ENCODE peak calls at places on chromosomes 1 and 21, in six cellular contexts. One of them, this sample, is unnamed.
A peak's percentile ranks its signal among the peaks of the same experiment; 100 is the strongest.

GRCh38 chr1:171221665-171222591 is 26.4 kb upstream of the FMO1 start:
- DNase-seq in fibroblast of pulmonary artery: no peak
- DNase-seq in PC-9: no peak
- DNase-seq in cardiac fibroblast: peak; percentile 33
- DNase-seq in PC-3: peak; percentile 31
- DNase-seq in foreskin fibroblast: no peak
- DNase-seq in this sample: peak; percentile 22

GRCh38 chr1:7555391-7556185 is 215.5 kb upstream of the VAMP3 start:
- DNase-seq in fibroblast of pulmonary artery: no peak
- DNase-seq in cardiac fibroblast: no peak
- DNase-seq in PC-9: peak; percentile 58
- DNase-seq in foreskin fibroblast: no peak
- DNase-seq in PC-3: no peak
- DNase-seq in this sample: no peak

GRCh38 chr1:1298861-1299685 is 8.7 kb downstream of the ACAP3 start:
- DNase-seq in PC-9: no peak
- DNase-seq in cardiac fibroblast: peak; percentile 22
- DNase-seq in foreskin fibroblast: no peak
- DNase-seq in PC-3: no peak
- DNase-seq in fibroblast of pulmonary artery: no peak
- DNase-seq in this sample: no peak

GRCh38 chr21:31173881-31174555 is 135.7 kb upstream of the KRTAP19-8 start:
- DNase-seq in foreskin fibroblast: peak; percentile 21
- DNase-seq in fibroblast of pulmonary artery: no peak
- DNase-seq in PC-3: no peak
- DNase-seq in cardiac fibroblast: peak; percentile 33
- DNase-seq in PC-9: no peak
- DNase-seq in this sample: peak; percentile 29

GRCh38 chr1:14110040-14110439 is 410.1 kb downstream of the PRDM2 start:
- DNase-seq in cardiac fibroblast: no peak
- DNase-seq in fibroblast of pulmonary artery: no peak
- DNase-seq in PC-9: no peak
- DNase-seq in foreskin fibroblast: no peak
- DNase-seq in PC-3: no peak
- DNase-seq in this sample: peak; percentile 3

GRCh38 chr1:22080184-22080583 is 27.7 kb downstream of the CDC42 start:
- DNase-seq in PC-3: no peak
- DNase-seq in PC-9: no peak
- DNase-seq in cardiac fibroblast: no peak
- DNase-seq in foreskin fibroblast: no peak
- DNase-seq in fibroblast of pulmonary artery: no peak
- DNase-seq in this sample: no peak

GRCh38 chr1:89721351-89721750 is 88.4 kb downstream of the LRRC8C start:
- DNase-seq in PC-3: peak; percentile 69
- DNase-seq in PC-9: no peak
- DNase-seq in foreskin fibroblast: peak; percentile 41
- DNase-seq in cardiac fibroblast: peak; percentile 67
- DNase-seq in fibroblast of pulmonary artery: peak; percentile 64
- DNase-seq in this sample: peak; percentile 26

GRCh38 chr1:229258031-229258850 is 12.7 kb upstream of the RAB4A start:
- DNase-seq in fibroblast of pulmonary artery: peak; percentile 82
- DNase-seq in foreskin fibroblast: peak; percentile 60
- DNase-seq in cardiac fibroblast: peak; percentile 82
- DNase-seq in PC-9: peak; percentile 55
- DNase-seq in PC-3: peak; percentile 85
- DNase-seq in this sample: peak; percentile 66

GRCh38 chr1:112687785-112688496 is 13.5 kb downstream of the MOV10 start:
- DNase-seq in fibroblast of pulmonary artery: no peak
- DNase-seq in PC-3: no peak
- DNase-seq in cardiac fibroblast: no peak
- DNase-seq in PC-9: no peak
- DNase-seq in foreskin fibroblast: no peak
- DNase-seq in this sample: no peak

GRCh38 chr1:175933801-175934200 is 190.4 kb upstream of the TNR start:
- DNase-seq in fibroblast of pulmonary artery: peak; percentile 10
- DNase-seq in PC-9: no peak
- DNase-seq in foreskin fibroblast: no peak
- DNase-seq in cardiac fibroblast: peak; percentile 25
- DNase-seq in PC-3: peak; percentile 4
- DNase-seq in this sample: peak; percentile 73

GRCh38 chr1:248860007-248860406 is 1.1 kb upstream of the ZNF692 start:
- DNase-seq in PC-3: no peak
- DNase-seq in fibroblast of pulmonary artery: no peak
- DNase-seq in cardiac fibroblast: no peak
- DNase-seq in PC-9: no peak
- DNase-seq in foreskin fibroblast: no peak
- DNase-seq in this sample: no peak
- H3K4me3 ChIP-seq in PC-3: no peak overlapping the region
- H3K4me3 ChIP-seq in fibroblast of pulmonary artery: no peak overlapping the region
- H3K4me3 ChIP-seq in cardiac fibroblast: no peak overlapping the region
- H3K4me3 ChIP-seq in PC-9: no peak overlapping the region
- H3K4me3 ChIP-seq in foreskin fibroblast: no peak overlapping the region
- H3K4me3 ChIP-seq in this sample: no peak overlapping the region

GRCh38 chr1:2466834-2467554 is 9.1 kb upstream of the PLCH2 start:
- DNase-seq in cardiac fibroblast: no peak
- DNase-seq in fibroblast of pulmonary artery: no peak
- DNase-seq in PC-3: no peak
- DNase-seq in PC-9: no peak
- DNase-seq in foreskin fibroblast: no peak
- DNase-seq in this sample: no peak
- H3K4me3 ChIP-seq in cardiac fibroblast: no peak overlapping the region
- H3K4me3 ChIP-seq in fibroblast of pulmonary artery: no peak overlapping the region
- H3K4me3 ChIP-seq in PC-3: no peak overlapping the region
- H3K4me3 ChIP-seq in PC-9: no peak overlapping the region
- H3K4me3 ChIP-seq in foreskin fibroblast: no peak overlapping the region
- H3K4me3 ChIP-seq in this sample: no peak overlapping the region

DNA sequence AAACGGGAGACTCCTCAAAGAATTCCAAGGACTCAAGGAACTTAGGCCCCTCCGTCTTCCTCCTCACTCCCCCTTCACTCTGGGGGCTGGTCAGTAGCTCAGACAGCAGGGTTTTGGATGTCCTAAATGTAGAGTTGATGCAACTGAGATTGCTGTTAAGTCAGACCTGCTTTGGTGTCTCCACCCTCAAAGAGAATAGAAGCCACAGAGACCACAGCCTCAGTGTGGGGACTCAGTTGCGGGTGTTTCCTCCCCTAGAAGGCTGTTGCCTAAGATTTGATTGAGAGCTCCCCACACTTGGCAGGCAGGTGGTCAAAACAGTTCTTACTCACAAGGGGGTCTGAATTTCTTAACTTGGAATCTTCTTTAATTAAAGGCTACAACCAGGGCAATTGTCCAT is 7.6 kb downstream of the MAN1C1 start:
- DNase-seq in foreskin fibroblast: no peak
- DNase-seq in cardiac fibroblast: no peak
- DNase-seq in fibroblast of pulmonary artery: no peak
- DNase-seq in PC-9: no peak
- DNase-seq in PC-3: no peak
- DNase-seq in this sample: no peak
- H3K4me3 ChIP-seq in foreskin fibroblast: no peak overlapping the region
- H3K4me3 ChIP-seq in cardiac fibroblast: no peak overlapping the region
- H3K4me3 ChIP-seq in fibroblast of pulmonary artery: no peak overlapping the region
- H3K4me3 ChIP-seq in PC-9: no peak overlapping the region
- H3K4me3 ChIP-seq in PC-3: no peak overlapping the region
- H3K4me3 ChIP-seq in this sample: no peak overlapping the region

GRCh38 chr1:181504294-181505115 is 21.2 kb downstream of the CACNA1E start:
- DNase-seq in PC-9: no peak
- DNase-seq in fibroblast of pulmonary artery: peak; percentile 13
- DNase-seq in foreskin fibroblast: no peak
- DNase-seq in cardiac fibroblast: peak; percentile 19
- DNase-seq in PC-3: peak; percentile 19
- DNase-seq in this sample: peak; percentile 11
- H3K4me3 ChIP-seq in PC-9: no peak overlapping the region
- H3K4me3 ChIP-seq in fibroblast of pulmonary artery: no peak overlapping the region
- H3K4me3 ChIP-seq in foreskin fibroblast: no peak overlapping the region
- H3K4me3 ChIP-seq in cardiac fibroblast: no peak overlapping the region
- H3K4me3 ChIP-seq in PC-3: no peak overlapping the region
- H3K4me3 ChIP-seq in this sample: no peak overlapping the region

GRCh38 chr1:216601427-216601751 is 121.8 kb downstream of the ESRRG start:
- DNase-seq in foreskin fibroblast: no peak
- DNase-seq in cardiac fibroblast: no peak
- DNase-seq in fibroblast of pulmonary artery: no peak
- DNase-seq in PC-3: no peak
- DNase-seq in PC-9: no peak
- DNase-seq in this sample: no peak
- H3K4me3 ChIP-seq in foreskin fibroblast: peak overlapping the region; percentile 73
- H3K4me3 ChIP-seq in cardiac fibroblast: peak overlapping the region; percentile 56
- H3K4me3 ChIP-seq in fibroblast of pulmonary artery: peak overlapping the region; percentile 55
- H3K4me3 ChIP-seq in PC-3: peak overlapping the region; percentile 77
- H3K4me3 ChIP-seq in PC-9: peak overlapping the region; percentile 64
- H3K4me3 ChIP-seq in this sample: peak overlapping the region; percentile 66

GRCh38 chr1:233815865-233816264 is 88.6 kb upstream of the SLC35F3 start:
- DNase-seq in cardiac fibroblast: no peak
- DNase-seq in foreskin fibroblast: no peak
- DNase-seq in PC-9: peak; percentile 26
- DNase-seq in PC-3: peak; percentile 52
- DNase-seq in fibroblast of pulmonary artery: no peak
- DNase-seq in this sample: no peak
- H3K4me3 ChIP-seq in cardiac fibroblast: no peak overlapping the region
- H3K4me3 ChIP-seq in foreskin fibroblast: no peak overlapping the region
- H3K4me3 ChIP-seq in PC-9: no peak overlapping the region
- H3K4me3 ChIP-seq in PC-3: no peak overlapping the region
- H3K4me3 ChIP-seq in fibroblast of pulmonary artery: no peak overlapping the region
- H3K4me3 ChIP-seq in this sample: no peak overlapping the region

DNA sequence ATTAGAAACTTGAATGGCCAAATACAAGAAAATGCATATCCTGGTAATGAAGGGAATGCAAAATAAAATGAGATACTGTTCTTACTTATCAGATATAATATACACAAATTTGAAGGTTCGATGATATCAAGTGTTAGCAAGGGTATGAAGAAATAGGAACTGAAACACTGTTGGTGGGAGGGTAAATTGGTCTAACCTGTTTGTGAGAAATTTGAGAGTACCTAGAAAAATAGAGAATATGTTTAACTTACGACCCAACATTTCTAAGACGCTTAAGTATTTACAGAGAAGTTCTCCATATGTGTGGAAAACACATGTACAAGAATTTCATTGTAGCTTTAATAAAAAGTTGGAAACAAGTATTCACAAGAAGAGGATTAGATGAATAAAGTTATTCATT is 25.9 kb downstream of the ATG4C start:
- DNase-seq in PC-3: no peak
- DNase-seq in foreskin fibroblast: no peak
- DNase-seq in fibroblast of pulmonary artery: no peak
- DNase-seq in PC-9: no peak
- DNase-seq in cardiac fibroblast: no peak
- DNase-seq in this sample: no peak
- H3K4me3 ChIP-seq in PC-3: no peak overlapping the region
- H3K4me3 ChIP-seq in foreskin fibroblast: no peak overlapping the region
- H3K4me3 ChIP-seq in fibroblast of pulmonary artery: no peak overlapping the region
- H3K4me3 ChIP-seq in PC-9: no peak overlapping the region
- H3K4me3 ChIP-seq in cardiac fibroblast: no peak overlapping the region
- H3K4me3 ChIP-seq in this sample: no peak overlapping the region

GRCh38 chr21:44875341-44875740 is 1.9 kb upstream of the PTTG1IP start:
- DNase-seq in PC-9: no peak
- DNase-seq in cardiac fibroblast: peak; percentile 73
- DNase-seq in PC-3: peak; percentile 51
- DNase-seq in foreskin fibroblast: peak; percentile 52
- DNase-seq in fibroblast of pulmonary artery: peak; percentile 67
- DNase-seq in this sample: peak; percentile 69
- H3K4me3 ChIP-seq in PC-9: peak overlapping the region; percentile 75
- H3K4me3 ChIP-seq in cardiac fibroblast: no peak overlapping the region
- H3K4me3 ChIP-seq in PC-3: peak overlapping the region; percentile 80
- H3K4me3 ChIP-seq in foreskin fibroblast: peak overlapping the region; percentile 63
- H3K4me3 ChIP-seq in fibroblast of pulmonary artery: peak overlapping the region; percentile 56
- H3K4me3 ChIP-seq in this sample: peak overlapping the region; percentile 69